ENCODE peak calls at places on chromosomes 6 and 20, in ten cellular contexts. One of them, this sample, is unnamed. For H3K9me3, the result is how much of the 10 kb centered on the place peaks cover.

GRCh38 chr6:1394591-1395463 is 5.5 kb downstream of the FOXF2 start:
- DNase-seq in fibroblast of lung: no peak
- DNase-seq in psoas muscle: no peak
- DNase-seq in adrenal gland: no peak
- DNase-seq in mesenchymal stem cell: no peak
- DNase-seq in CD4-positive, alpha-beta memory T cell: no peak
- DNase-seq in gastrocnemius medialis: no peak
- DNase-seq in cardiac muscle cell: no peak
- DNase-seq in transverse colon: no peak
- DNase-seq in tibial artery: no peak
- DNase-seq in this sample: no peak

GRCh38 chr6:4928426-4928825 is 75.4 kb downstream of the RPP40 start:
- DNase-seq in transverse colon: no peak
- DNase-seq in gastrocnemius medialis: no peak
- DNase-seq in psoas muscle: no peak
- DNase-seq in mesenchymal stem cell: peak
- DNase-seq in fibroblast of lung: peak
- DNase-seq in adrenal gland: no peak
- DNase-seq in CD4-positive, alpha-beta memory T cell: no peak
- DNase-seq in cardiac muscle cell: no peak
- DNase-seq in tibial artery: no peak
- DNase-seq in this sample: no peak

GRCh38 chr6:63923139-63923739 is 287.6 kb downstream of the PHF3 start:
- DNase-seq in CD4-positive, alpha-beta memory T cell: peak
- DNase-seq in fibroblast of lung: peak
- DNase-seq in mesenchymal stem cell: peak
- DNase-seq in transverse colon: no peak
- DNase-seq in tibial artery: no peak
- DNase-seq in adrenal gland: no peak
- DNase-seq in cardiac muscle cell: peak
- DNase-seq in gastrocnemius medialis: no peak
- DNase-seq in psoas muscle: no peak
- DNase-seq in this sample: no peak

GRCh38 chr6:35327349-35328027 is 14.9 kb upstream of the PPARD start:
- DNase-seq in fibroblast of lung: peak
- DNase-seq in tibial artery: no peak
- DNase-seq in psoas muscle: no peak
- DNase-seq in mesenchymal stem cell: peak
- DNase-seq in CD4-positive, alpha-beta memory T cell: peak
- DNase-seq in cardiac muscle cell: peak
- DNase-seq in gastrocnemius medialis: no peak
- DNase-seq in adrenal gland: peak
- DNase-seq in transverse colon: peak
- DNase-seq in this sample: peak

GRCh38 chr20:25058051-25058796 is at the start of gene ACSS1:
- DNase-seq in tibial artery: peak
- DNase-seq in fibroblast of lung: peak
- DNase-seq in adrenal gland: peak
- DNase-seq in psoas muscle: peak
- DNase-seq in transverse colon: peak
- DNase-seq in cardiac muscle cell: no peak
- DNase-seq in CD4-positive, alpha-beta memory T cell: peak
- DNase-seq in mesenchymal stem cell: peak
- DNase-seq in gastrocnemius medialis: no peak
- DNase-seq in this sample: peak

GRCh38 chr6:48092550-48093217 is 18.3 kb downstream of the PTCHD4 start:
- DNase-seq in tibial artery: no peak
- DNase-seq in mesenchymal stem cell: no peak
- DNase-seq in gastrocnemius medialis: no peak
- DNase-seq in psoas muscle: no peak
- DNase-seq in adrenal gland: no peak
- DNase-seq in transverse colon: no peak
- DNase-seq in cardiac muscle cell: no peak
- DNase-seq in CD4-positive, alpha-beta memory T cell: no peak
- DNase-seq in fibroblast of lung: no peak
- DNase-seq in this sample: no peak

GRCh38 chr6:20704325-20704724 is 170.1 kb downstream of the CDKAL1 start:
- DNase-seq in gastrocnemius medialis: no peak
- DNase-seq in adrenal gland: no peak
- DNase-seq in mesenchymal stem cell: no peak
- DNase-seq in CD4-positive, alpha-beta memory T cell: no peak
- DNase-seq in tibial artery: no peak
- DNase-seq in fibroblast of lung: no peak
- DNase-seq in psoas muscle: no peak
- DNase-seq in transverse colon: no peak
- DNase-seq in cardiac muscle cell: no peak
- DNase-seq in this sample: no peak

GRCh38 chr6:43639984-43640800 is 4.6 kb downstream of the MAD2L1BP start:
- DNase-seq in psoas muscle: no peak
- DNase-seq in CD4-positive, alpha-beta memory T cell: no peak
- DNase-seq in tibial artery: no peak
- DNase-seq in mesenchymal stem cell: no peak
- DNase-seq in gastrocnemius medialis: no peak
- DNase-seq in adrenal gland: no peak
- DNase-seq in transverse colon: no peak
- DNase-seq in cardiac muscle cell: no peak
- DNase-seq in fibroblast of lung: no peak
- DNase-seq in this sample: no peak

GRCh38 chr6:19759117-19759880 is 77.9 kb upstream of the ID4 start:
- DNase-seq in transverse colon: no peak
- DNase-seq in fibroblast of lung: peak
- DNase-seq in psoas muscle: no peak
- DNase-seq in tibial artery: no peak
- DNase-seq in CD4-positive, alpha-beta memory T cell: no peak
- DNase-seq in mesenchymal stem cell: peak
- DNase-seq in adrenal gland: no peak
- DNase-seq in cardiac muscle cell: no peak
- DNase-seq in gastrocnemius medialis: no peak
- DNase-seq in this sample: no peak

GRCh38 chr20:38338849-38339520 is 7.3 kb upstream of the LBP start:
- DNase-seq in psoas muscle: no peak
- DNase-seq in tibial artery: no peak
- DNase-seq in cardiac muscle cell: peak
- DNase-seq in CD4-positive, alpha-beta memory T cell: no peak
- DNase-seq in transverse colon: no peak
- DNase-seq in adrenal gland: no peak
- DNase-seq in mesenchymal stem cell: peak
- DNase-seq in gastrocnemius medialis: no peak
- DNase-seq in fibroblast of lung: no peak
- DNase-seq in this sample: no peak

GRCh38 chr20:52905235-52905634 is 66.9 kb upstream of the TSHZ2 start:
- DNase-seq in cardiac muscle cell: no peak
- DNase-seq in transverse colon: no peak
- DNase-seq in psoas muscle: no peak
- DNase-seq in CD4-positive, alpha-beta memory T cell: no peak
- DNase-seq in tibial artery: no peak
- DNase-seq in adrenal gland: no peak
- DNase-seq in mesenchymal stem cell: no peak
- DNase-seq in gastrocnemius medialis: no peak
- DNase-seq in fibroblast of lung: no peak
- DNase-seq in this sample: no peak

GRCh38 chr6:157944983-157945931 is 36.4 kb upstream of the SYNJ2 start:
- DNase-seq in gastrocnemius medialis: no peak
- DNase-seq in cardiac muscle cell: no peak
- DNase-seq in adrenal gland: no peak
- DNase-seq in CD4-positive, alpha-beta memory T cell: no peak
- DNase-seq in fibroblast of lung: peak
- DNase-seq in mesenchymal stem cell: no peak
- DNase-seq in tibial artery: no peak
- DNase-seq in transverse colon: no peak
- DNase-seq in psoas muscle: no peak
- DNase-seq in this sample: no peak

GRCh38 chr6:27237089-27237723 is 10.3 kb upstream of the PRSS16 start:
- DNase-seq in cardiac muscle cell: no peak
- DNase-seq in fibroblast of lung: peak
- DNase-seq in psoas muscle: no peak
- DNase-seq in mesenchymal stem cell: peak
- DNase-seq in adrenal gland: no peak
- DNase-seq in transverse colon: no peak
- DNase-seq in gastrocnemius medialis: no peak
- DNase-seq in CD4-positive, alpha-beta memory T cell: peak
- DNase-seq in tibial artery: no peak
- DNase-seq in this sample: no peak

GRCh38 chr6:77926198-77926752 is 273.4 kb downstream of the MEI4 start:
- DNase-seq in tibial artery: no peak
- DNase-seq in mesenchymal stem cell: peak
- DNase-seq in fibroblast of lung: no peak
- DNase-seq in psoas muscle: no peak
- DNase-seq in transverse colon: no peak
- DNase-seq in gastrocnemius medialis: no peak
- DNase-seq in adrenal gland: no peak
- DNase-seq in cardiac muscle cell: peak
- DNase-seq in CD4-positive, alpha-beta memory T cell: no peak
- DNase-seq in this sample: no peak

GRCh38 chr6:14474816-14475215 is 357.2 kb downstream of the CD83 start:
- DNase-seq in gastrocnemius medialis: no peak
- DNase-seq in mesenchymal stem cell: no peak
- DNase-seq in adrenal gland: no peak
- DNase-seq in cardiac muscle cell: no peak
- DNase-seq in fibroblast of lung: no peak
- DNase-seq in CD4-positive, alpha-beta memory T cell: no peak
- DNase-seq in tibial artery: no peak
- DNase-seq in psoas muscle: no peak
- DNase-seq in transverse colon: no peak
- DNase-seq in this sample: no peak

GRCh38 chr6:14470697-14471096 is 353.1 kb downstream of the CD83 start:
- DNase-seq in fibroblast of lung: no peak
- DNase-seq in cardiac muscle cell: peak
- DNase-seq in adrenal gland: no peak
- DNase-seq in psoas muscle: no peak
- DNase-seq in tibial artery: no peak
- DNase-seq in CD4-positive, alpha-beta memory T cell: no peak
- DNase-seq in mesenchymal stem cell: peak
- DNase-seq in gastrocnemius medialis: no peak
- DNase-seq in transverse colon: no peak
- DNase-seq in this sample: no peak

GRCh38 chr6:14476793-14477531 is 359.4 kb downstream of the CD83 start:
- DNase-seq in gastrocnemius medialis: no peak
- DNase-seq in fibroblast of lung: peak
- DNase-seq in CD4-positive, alpha-beta memory T cell: no peak
- DNase-seq in adrenal gland: peak
- DNase-seq in psoas muscle: peak
- DNase-seq in tibial artery: no peak
- DNase-seq in mesenchymal stem cell: peak
- DNase-seq in cardiac muscle cell: no peak
- DNase-seq in transverse colon: peak
- DNase-seq in this sample: no peak

GRCh38 chr6:14475306-14475705 is 357.7 kb downstream of the CD83 start:
- DNase-seq in psoas muscle: no peak
- DNase-seq in mesenchymal stem cell: no peak
- DNase-seq in tibial artery: no peak
- DNase-seq in gastrocnemius medialis: no peak
- DNase-seq in cardiac muscle cell: no peak
- DNase-seq in CD4-positive, alpha-beta memory T cell: no peak
- DNase-seq in fibroblast of lung: no peak
- DNase-seq in adrenal gland: no peak
- DNase-seq in transverse colon: no peak
- DNase-seq in this sample: no peak

GRCh38 chr6:14472964-14473363 is 355.4 kb downstream of the CD83 start:
- DNase-seq in tibial artery: no peak
- DNase-seq in gastrocnemius medialis: no peak
- DNase-seq in cardiac muscle cell: no peak
- DNase-seq in CD4-positive, alpha-beta memory T cell: no peak
- DNase-seq in mesenchymal stem cell: peak
- DNase-seq in transverse colon: no peak
- DNase-seq in psoas muscle: no peak
- DNase-seq in fibroblast of lung: peak
- DNase-seq in adrenal gland: no peak
- DNase-seq in this sample: no peak
- H3K9me3 ChIP-seq in tibial artery: under half
- H3K9me3 ChIP-seq in gastrocnemius medialis: under half
- H3K9me3 ChIP-seq in cardiac muscle cell: under half
- H3K9me3 ChIP-seq in CD4-positive, alpha-beta memory T cell: under half
- H3K9me3 ChIP-seq in mesenchymal stem cell: under half
- H3K9me3 ChIP-seq in transverse colon: under half
- H3K9me3 ChIP-seq in psoas muscle: under half
- H3K9me3 ChIP-seq in fibroblast of lung: under half
- H3K9me3 ChIP-seq in adrenal gland: under half
- H3K9me3 ChIP-seq in this sample: under half

GRCh38 chr6:170176621-170177382 is 114.1 kb downstream of the DLL1 start:
- DNase-seq in adrenal gland: peak
- DNase-seq in CD4-positive, alpha-beta memory T cell: no peak
- DNase-seq in mesenchymal stem cell: no peak
- DNase-seq in gastrocnemius medialis: no peak
- DNase-seq in psoas muscle: no peak
- DNase-seq in fibroblast of lung: no peak
- DNase-seq in tibial artery: no peak
- DNase-seq in cardiac muscle cell: no peak
- DNase-seq in transverse colon: no peak
- DNase-seq in this sample: no peak
- H3K9me3 ChIP-seq in adrenal gland: under half
- H3K9me3 ChIP-seq in CD4-positive, alpha-beta memory T cell: under half
- H3K9me3 ChIP-seq in mesenchymal stem cell: under half
- H3K9me3 ChIP-seq in gastrocnemius medialis: under half
- H3K9me3 ChIP-seq in psoas muscle: under half
- H3K9me3 ChIP-seq in fibroblast of lung: under half
- H3K9me3 ChIP-seq in tibial artery: under half
- H3K9me3 ChIP-seq in cardiac muscle cell: under half
- H3K9me3 ChIP-seq in transverse colon: under half
- H3K9me3 ChIP-seq in this sample: under half

DNA sequence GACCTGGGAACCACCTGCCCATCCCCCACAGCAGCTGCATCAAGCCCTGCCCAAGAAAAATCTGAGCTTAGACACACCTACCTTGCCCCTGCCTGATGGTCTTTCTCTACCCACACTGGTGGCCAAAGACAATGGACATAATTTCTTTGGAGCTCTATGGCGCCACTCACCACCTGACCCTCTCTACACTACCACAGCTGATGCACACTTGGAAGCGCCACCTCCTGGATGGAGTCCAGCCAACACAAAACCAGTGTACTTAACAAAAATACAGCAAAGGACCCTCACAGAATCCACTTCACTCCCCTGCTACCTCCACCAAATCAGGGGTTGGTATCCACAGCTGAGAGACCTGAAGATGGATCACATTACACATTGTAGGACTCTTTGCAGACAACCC is 39.7 kb upstream of the CLVS2 start:
- DNase-seq in psoas muscle: no peak
- DNase-seq in fibroblast of lung: no peak
- DNase-seq in mesenchymal stem cell: no peak
- DNase-seq in transverse colon: no peak
- DNase-seq in CD4-positive, alpha-beta memory T cell: no peak
- DNase-seq in cardiac muscle cell: no peak
- DNase-seq in gastrocnemius medialis: no peak
- DNase-seq in tibial artery: no peak
- DNase-seq in adrenal gland: no peak
- DNase-seq in this sample: no peak
- H3K9me3 ChIP-seq in psoas muscle: under half
- H3K9me3 ChIP-seq in fibroblast of lung: under half
- H3K9me3 ChIP-seq in mesenchymal stem cell: under half
- H3K9me3 ChIP-seq in transverse colon: under half
- H3K9me3 ChIP-seq in CD4-positive, alpha-beta memory T cell: under half
- H3K9me3 ChIP-seq in cardiac muscle cell: under half
- H3K9me3 ChIP-seq in gastrocnemius medialis: under half
- H3K9me3 ChIP-seq in tibial artery: under half
- H3K9me3 ChIP-seq in adrenal gland: under half
- H3K9me3 ChIP-seq in this sample: under half

GRCh38 chr6:168127384-168127868 is 48.4 kb upstream of the FRMD1 start:
- DNase-seq in transverse colon: no peak
- DNase-seq in adrenal gland: no peak
- DNase-seq in gastrocnemius medialis: no peak
- DNase-seq in psoas muscle: no peak
- DNase-seq in cardiac muscle cell: no peak
- DNase-seq in tibial artery: no peak
- DNase-seq in fibroblast of lung: no peak
- DNase-seq in CD4-positive, alpha-beta memory T cell: no peak
- DNase-seq in mesenchymal stem cell: no peak
- DNase-seq in this sample: no peak
- H3K9me3 ChIP-seq in transverse colon: under half
- H3K9me3 ChIP-seq in adrenal gland: under half
- H3K9me3 ChIP-seq in gastrocnemius medialis: under half
- H3K9me3 ChIP-seq in psoas muscle: under half
- H3K9me3 ChIP-seq in cardiac muscle cell: under half
- H3K9me3 ChIP-seq in tibial artery: under half
- H3K9me3 ChIP-seq in fibroblast of lung: under half
- H3K9me3 ChIP-seq in CD4-positive, alpha-beta memory T cell: under half
- H3K9me3 ChIP-seq in mesenchymal stem cell: under half
- H3K9me3 ChIP-seq in this sample: under half

This sample was measured in T-helper 17 cell.